ENCODE peak calls at places on chromosomes 4 and X, in four cellular contexts. N, H, R and K are unnamed samples.

GRCh38 chr4:128727658-128728057 is 81.8 kb upstream of the JADE1 start:
- DNase-seq in N (no peak), H (no peak), R (no peak), K (no peak)

GRCh38 chr4:79141530-79141929 is 184.3 kb downstream of the NAA11 start:
- DNase-seq in N (no peak), H (no peak), R (no peak), K (no peak)

GRCh38 chrX:150934453-150934852 is 36.0 kb upstream of the CD99L2 start:
- DNase-seq in N (peak), H (no peak), R (no peak), K (peak)

GRCh38 chrX:31609130-31609529 is 537.3 kb upstream of the FTHL17 start:
- DNase-seq in N (peak), H (no peak), R (no peak), K (peak)

GRCh38 chr4:67522851-67523671 is 22.2 kb downstream of the CENPC start:
- DNase-seq in N (no peak), H (no peak), R (no peak), K (no peak)

GRCh38 chr4:109910261-109910660 is 2.4 kb upstream of the EGF start:
- DNase-seq in N (no peak), H (no peak), R (no peak), K (no peak)

GRCh38 chrX:15349046-15349445 is 13.7 kb upstream of the PIGA start:
- DNase-seq in N (peak), H (no peak), R (peak), K (peak)

GRCh38 chrX:18722500-18723071 is 15.1 kb downstream of the PPEF1 start:
- DNase-seq in N (no peak), H (no peak), R (no peak), K (no peak)

GRCh38 chr4:98626350-98626749 is 32.1 kb downstream of the TSPAN5 start:
- DNase-seq in N (peak), H (no peak), R (no peak), K (peak)

GRCh38 chrX:47900833-47901232 is 64.1 kb downstream of the ZNF81 start:
- DNase-seq in N (no peak), H (no peak), R (peak), K (no peak)

GRCh38 chr4:1715002-1715761 is 3.1 kb upstream of the SLBP start:
- DNase-seq in N (no peak), H (no peak), R (peak), K (no peak)

GRCh38 chr4:55175779-55176231 is 50.4 kb upstream of the KDR start:
- DNase-seq in N (peak), H (no peak), R (no peak), K (peak)

GRCh38 chr4:115090483-115091075 is 22.8 kb downstream of the NDST4 start:
- DNase-seq in N (peak), H (no peak), R (peak), K (no peak)

GRCh38 chrX:149473092-149473491 is 32.0 kb downstream of the IDS start:
- DNase-seq in N (no peak), H (no peak), R (no peak), K (no peak)

GRCh38 chrX:153628665-153629064 is 18.3 kb upstream of the DUSP9 start:
- DNase-seq in N (no peak), H (no peak), R (no peak), K (no peak)

GRCh38 chr4:6378493-6379445 is 93.6 kb downstream of the PPP2R2C start:
- DNase-seq in N (no peak), H (no peak), R (no peak), K (no peak)

GRCh38 chrX:64427281-64427680 is 32.0 kb upstream of the MTMR8 start:
- DNase-seq in N (no peak), H (no peak), R (no peak), K (no peak)

GRCh38 chr4:110623710-110624015 is 786 bp upstream of the PITX2 start:
- DNase-seq in N (no peak), H (no peak), R (no peak), K (no peak)

GRCh38 chr4:86184216-86184915 is 175.5 kb downstream of the MAPK10 start:
- DNase-seq in N (no peak), H (no peak), R (no peak), K (no peak)

GRCh38 chr4:43716721-43717395 is 731.8 kb downstream of the KCTD8 start:
- DNase-seq in N (no peak), H (no peak), R (no peak), K (no peak)

GRCh38 chrX:43940811-43941210 is 32.4 kb downstream of the NDP start:
- DNase-seq in N (no peak), H (no peak), R (no peak), K (no peak)

GRCh38 chrX:41090568-41091238 is 5.5 kb downstream of the USP9X start:
- DNase-seq in N (no peak), H (no peak), R (no peak), K (no peak)

GRCh38 chrX:11407331-11408110 is 114.3 kb downstream of the AMELX start:
- DNase-seq in N (no peak), H (no peak), R (no peak), K (no peak)

GRCh38 chr4:55397521-55398321 is 2.0 kb downstream of the TMEM165 start:
- DNase-seq in N (no peak), H (no peak), R (no peak), K (no peak)

GRCh38 chr4:182533948-182534347 is 290.7 kb downstream of the TENM3 start:
- DNase-seq in N (no peak), H (no peak), R (no peak), K (no peak)

GRCh38 chr4:83582289-83582756 is 46.4 kb downstream of the GPAT3 start:
- DNase-seq in N (no peak), H (no peak), R (no peak), K (no peak)

GRCh38 chrX:1906028-1906427 is 291.2 kb downstream of the ASMT start:
- DNase-seq in N (no peak), H (no peak), R (no peak), K (no peak)

GRCh38 chr4:118279328-118279727 is 73.5 kb downstream of the PRSS12 start:
- DNase-seq in N (no peak), H (no peak), R (no peak), K (no peak)

GRCh38 chrX:115549008-115549407 is 12.0 kb upstream of the PLS3 start:
- DNase-seq in N (no peak), H (no peak), R (no peak), K (no peak)

GRCh38 chr4:2243682-2244380 is 1.9 kb upstream of the HAUS3 start:
- DNase-seq in N (no peak), H (no peak), R (peak), K (no peak)

GRCh38 chr4:78864405-78865024 is 74.7 kb downstream of the PAQR3 start:
- DNase-seq in N (peak), H (no peak), R (peak), K (peak)

GRCh38 chrX:13013353-13014110 is 30.9 kb downstream of the FAM9C start:
- DNase-seq in N (no peak), H (no peak), R (no peak), K (no peak)

GRCh38 chr4:83150563-83151330 is 36.2 kb upstream of the PLAC8 start:
- DNase-seq in N (no peak), H (no peak), R (no peak), K (no peak)

GRCh38 chr4:81421346-81422218 is 50.1 kb downstream of the RASGEF1B start:
- DNase-seq in N (no peak), H (no peak), R (peak), K (no peak)

GRCh38 chr4:22842360-22842759 is 149.6 kb downstream of the GBA3 start:
- DNase-seq in N (no peak), H (no peak), R (no peak), K (no peak)

GRCh38 chrX:27254663-27255062 is 208.5 kb downstream of the PPP4R3C start:
- DNase-seq in N (no peak), H (no peak), R (no peak), K (no peak)

GRCh38 chr4:78517050-78517652 is 34.4 kb upstream of the ANXA3 start:
- DNase-seq in N (peak), H (no peak), R (no peak), K (peak)

GRCh38 chrX:105331244-105331643 is 110.8 kb upstream of the TEX13A start:
- DNase-seq in N (peak), H (no peak), R (no peak), K (no peak)